ENCODE peak calls at places on chromosomes 6 and 20, in nine cellular contexts. C is activated naive CD8-positive, alpha-beta T cell treated with anti-CD3 and anti-CD28 coated beads, Interleukin-2, amount 50 U/mL, for 24 hours; D is heart left ventricle; S is lung; Q is CD4-positive, alpha-beta T cell; R is activated CD4-positive, alpha-beta T cell treated with anti-CD3 and anti-CD28 coated beads, Interleukin-2, amount 10 ng/mL, durations not matched to agents 7 days and 5 days; P is smooth muscle cell of the brain vasculature; B is GM20000; U is activated CD4-positive, CD25-positive, alpha-beta regulatory T cell treated with anti-CD3 and anti-CD28 coated beads, Interleukin-2, amount 50 U/mL, for 72 hours. V is an unnamed sample.

GRCh38 chr6:145705561-145705960 is 29.8 kb downstream of the EPM2A start:
- DNase-seq in D (no peak), R (no peak), U (no peak), S (no peak), B (no peak), Q (no peak), C (no peak), P (no peak), V (no peak)

GRCh38 chr6:44257753-44258324 is 511 bp upstream of the SLC35B2 start:
- DNase-seq in D (no peak), U (no peak), C (peak; percentile 42), S (no peak), Q (no peak), P (no peak), B (peak; percentile 72), R (no peak), V (no peak)

GRCh38 chr6:13870185-13870584 is 54.6 kb upstream of the RNF182 start:
- DNase-seq in Q (no peak), R (no peak), U (no peak), B (no peak), C (no peak), S (no peak), P (no peak), D (no peak), V (no peak)

GRCh38 chr6:144413418-144413817 is 128.3 kb downstream of the UTRN start:
- DNase-seq in C (no peak), U (no peak), S (no peak), D (no peak), B (no peak), Q (no peak), P (no peak), R (no peak), V (no peak)

GRCh38 chr20:38337561-38338140 is 8.6 kb upstream of the LBP start:
- DNase-seq in U (peak; percentile 37), P (no peak), B (no peak), R (peak; percentile 10), Q (no peak), S (no peak), D (no peak), C (peak; percentile 45), V (no peak)

GRCh38 chr6:35508542-35508941 is 4.2 kb downstream of the TULP1 start:
- DNase-seq in B (peak; percentile 19), S (no peak), C (no peak), U (no peak), P (no peak), Q (no peak), R (no peak), D (no peak), V (no peak)

GRCh38 chr6:41638801-41639555 is 710 bp downstream of the MDFI start:
- DNase-seq in B (no peak), S (no peak), P (no peak), U (no peak), D (no peak), R (no peak), C (no peak), Q (no peak), V (no peak)

GRCh38 chr6:100382031-100382430 is 82.7 kb downstream of the SIM1 start:
- DNase-seq in U (no peak), S (no peak), P (no peak), R (no peak), B (no peak), D (no peak), C (no peak), Q (no peak), V (no peak)

GRCh38 chr6:156256161-156256560 is 521.0 kb upstream of the ARID1B start:
- DNase-seq in S (no peak), P (no peak), Q (no peak), R (no peak), U (no peak), D (no peak), C (no peak), B (no peak), V (no peak)

V was measured in hepatic stellate cell.